ENCODE peak calls at places on chromosomes 6 and 20, in four cellular contexts. L, K, R and P are unnamed samples.

GRCh38 chr20:22404609-22405170 is 179.7 kb downstream of the FOXA2 start:
- DNase-seq in L (peak), K (no peak), R (no peak), P (peak)

GRCh38 chr6:156396068-156396771 is 381.0 kb upstream of the ARID1B start:
- DNase-seq in L (no peak), K (no peak), R (no peak), P (no peak)

GRCh38 chr6:6916598-6916997 is 191.2 kb upstream of the RREB1 start:
- DNase-seq in L (no peak), K (no peak), R (no peak), P (no peak)

GRCh38 chr6:157620905-157621304 is 202.1 kb upstream of the SNX9 start:
- DNase-seq in L (no peak), K (no peak), R (no peak), P (no peak)

GRCh38 chr6:31356216-31356945 is 598 bp downstream of the HLA-B start:
- DNase-seq in L (peak), K (peak), R (no peak), P (peak)

GRCh38 chr20:50517817-50518154 is 7.6 kb downstream of the PTPN1 start:
- DNase-seq in L (no peak), K (no peak), R (no peak), P (no peak)

GRCh38 chr6:105952326-105952725 is 133.8 kb upstream of the PRDM1 start:
- DNase-seq in L (no peak), K (no peak), R (no peak), P (no peak)

GRCh38 chr6:33118525-33119123 is 42.8 kb downstream of the HLA-DPB1 start:
- DNase-seq in L (peak), K (peak), R (peak), P (peak)

GRCh38 chr6:99604161-99605073 is 2.2 kb upstream of the PRDM13 start:
- DNase-seq in L (no peak), K (no peak), R (no peak), P (no peak)

GRCh38 chr20:57402206-57403125 is 11.3 kb downstream of the RBM38 start:
- DNase-seq in L (no peak), K (no peak), R (no peak), P (no peak)

GRCh38 chr6:43120938-43121913 is 45.1 kb downstream of the PTK7 start:
- DNase-seq in L (peak), K (peak), R (no peak), P (peak)

GRCh38 chr6:141677598-141678211 is 455.0 kb upstream of the GJE1 start:
- DNase-seq in L (peak), K (peak), R (peak), P (peak)

GRCh38 chr20:13430346-13431002 is 208.3 kb downstream of the TASP1 start:
- DNase-seq in L (peak), K (peak), R (no peak), P (no peak)

GRCh38 chr6:108622601-108623335 is 62.1 kb downstream of the FOXO3 start:
- DNase-seq in L (peak), K (peak), R (no peak), P (peak)

GRCh38 chr20:61942526-61942925 is 123.2 kb downstream of the TAF4 start:
- DNase-seq in L (no peak), K (no peak), R (no peak), P (no peak)

GRCh38 chr6:131456565-131456964 is 116.5 kb upstream of the ARG1 start:
- DNase-seq in L (no peak), K (no peak), R (no peak), P (no peak)

GRCh38 chr6:55578537-55579363 is at the start of gene HMGCLL1:
- DNase-seq in L (no peak), K (no peak), R (peak), P (no peak)

GRCh38 chr6:11785953-11786579 is 7.5 kb upstream of the ADTRP start:
- DNase-seq in L (no peak), K (no peak), R (no peak), P (no peak)

GRCh38 chr20:41185013-41185757 is 47.8 kb downstream of the PLCG1 start:
- DNase-seq in L (no peak), K (no peak), R (no peak), P (no peak)

GRCh38 chr6:53179961-53180651 is 31.5 kb upstream of the GCM1 start:
- DNase-seq in L (peak), K (peak), R (peak), P (no peak)

GRCh38 chr6:77298298-77298697 is 165.0 kb downstream of the HTR1B start:
- DNase-seq in L (no peak), K (peak), R (no peak), P (no peak)

GRCh38 chr6:127343753-127344659 is 597 bp upstream of the ECHDC1 start:
- DNase-seq in L (peak), K (peak), R (peak), P (peak)

GRCh38 chr20:49616154-49617007 is 48.4 kb upstream of the PTGIS start:
- DNase-seq in L (no peak), K (no peak), R (no peak), P (no peak)

GRCh38 chr6:40732878-40733277 is 145.7 kb upstream of the LRFN2 start:
- DNase-seq in L (no peak), K (no peak), R (no peak), P (no peak)

GRCh38 chr6:85421963-85422362 is 27.9 kb upstream of the NT5E start:
- DNase-seq in L (peak), K (peak), R (no peak), P (peak)

GRCh38 chr6:170124836-170125235 is 166.0 kb downstream of the DLL1 start:
- DNase-seq in L (no peak), K (no peak), R (no peak), P (no peak)

DNA sequence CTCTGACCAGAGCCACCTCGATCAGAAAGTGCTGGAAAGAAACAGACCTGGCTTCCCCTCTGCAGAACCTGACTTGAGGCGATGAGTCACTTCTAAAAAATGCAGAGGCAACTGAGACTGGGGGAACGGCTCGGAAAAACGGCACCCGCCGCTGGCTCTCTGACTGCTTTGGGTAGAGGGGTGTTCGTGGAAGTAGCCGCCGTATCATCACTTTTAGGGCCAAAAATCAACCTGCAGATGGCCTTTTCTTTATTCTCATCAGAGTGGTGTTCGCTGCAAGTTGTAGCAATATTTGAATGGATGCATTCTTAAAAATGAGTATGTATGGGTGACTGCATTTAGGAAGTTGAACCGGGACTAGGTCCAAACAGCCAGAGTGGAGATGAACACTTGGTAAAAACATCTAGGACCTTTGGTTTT is 807 bp downstream of the CAP2 start:
- DNase-seq in L (peak), K (peak), R (peak), P (peak)
- H3K4me3 ChIP-seq in L (peak), K (peak), R (peak), P (peak)

GRCh38 chr6:116514103-116514502 is 2.7 kb downstream of the CALHM5 start:
- DNase-seq in L (no peak), K (no peak), R (no peak), P (no peak)
- H3K4me3 ChIP-seq in L (peak), K (no peak), R (no peak), P (no peak)

DNA sequence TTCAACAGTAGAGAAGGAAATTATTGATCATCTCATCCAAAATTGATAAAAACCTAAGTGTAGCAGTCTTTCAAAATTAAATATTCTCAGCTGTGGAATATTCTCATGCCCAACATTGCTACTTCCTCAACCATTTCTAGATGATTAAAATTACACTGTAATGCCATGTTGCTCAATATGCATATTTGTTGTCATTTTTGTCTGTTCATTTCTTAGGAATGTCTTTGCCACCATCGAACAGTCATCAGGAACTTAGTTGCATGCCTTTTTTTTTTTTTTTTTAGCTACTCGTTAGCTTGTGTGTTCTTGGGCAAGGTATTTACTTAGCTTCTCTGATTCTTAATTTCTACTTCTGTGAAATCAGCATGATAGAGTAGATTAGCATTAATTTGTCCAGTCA is 188.6 kb downstream of the DTNBP1 start:
- DNase-seq in L (no peak), K (peak), R (no peak), P (peak)
- H3K4me3 ChIP-seq in L (no peak), K (no peak), R (no peak), P (no peak)

GRCh38 chr20:31606678-31606927 is 1.5 kb downstream of the ID1 start:
- DNase-seq in L (no peak), K (no peak), R (no peak), P (no peak)

GRCh38 chr20:31605902-31606677 is 1.0 kb downstream of the ID1 start:
- DNase-seq in L (peak), K (no peak), R (peak), P (no peak)

GRCh38 chr20:31608256-31608980 is 3.3 kb downstream of the ID1 start:
- DNase-seq in L (peak), K (peak), R (peak), P (peak)

GRCh38 chr20:31606928-31607639 is 2.0 kb downstream of the ID1 start:
- DNase-seq in L (peak), K (peak), R (peak), P (peak)

DNA sequence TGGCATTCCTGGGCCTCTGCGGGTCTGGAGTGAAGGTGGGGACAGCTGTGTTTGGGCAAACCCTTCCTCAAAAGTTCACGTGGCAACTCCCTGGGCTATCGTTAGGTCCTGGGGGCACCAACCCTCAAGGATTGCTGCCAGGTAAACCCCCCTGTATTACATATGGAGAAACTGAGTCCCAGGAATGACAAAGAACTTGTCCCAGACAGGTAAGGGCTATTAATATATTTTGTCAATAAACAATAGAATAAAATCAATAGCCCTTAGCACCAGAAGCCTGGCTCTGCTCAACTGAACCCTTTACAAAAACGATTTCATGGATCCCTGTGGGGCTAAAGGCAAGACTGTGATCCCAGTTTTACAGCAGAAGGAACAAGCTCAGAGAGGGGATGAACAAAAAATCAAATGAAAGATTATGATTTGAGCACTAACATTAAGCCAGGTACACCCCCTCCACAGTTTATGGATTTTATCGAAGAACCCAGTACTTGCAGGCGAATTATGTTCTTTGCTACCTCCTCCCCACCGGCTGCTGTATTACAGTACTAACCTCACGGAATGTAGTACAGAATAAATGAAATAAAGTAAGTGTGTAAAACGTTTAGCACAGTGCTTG is 2.7 kb downstream of the ID1 start:
- DNase-seq in L (peak), K (no peak), R (no peak), P (no peak)
- H3K4me3 ChIP-seq in L (peak), K (no peak), R (peak), P (peak)